ENCODE peak calls at places on chromosome 19, in nine cellular contexts. One of them, this sample, is unnamed.

GRCh38 chr19:1747285-1748114 is 5.8 kb upstream of the ONECUT3 start:
- DNase-seq in neural progenitor cell: peak; percentile 53
- DNase-seq in heart right ventricle: no peak
- DNase-seq in CD8-positive, alpha-beta T cell: peak; percentile 35
- DNase-seq in effector memory CD4-positive, alpha-beta T cell: no peak
- DNase-seq in breast epithelium: no peak
- DNase-seq in pancreas: peak; percentile 70
- DNase-seq in fibroblast of lung: peak; percentile 91
- DNase-seq in esophagus squamous epithelium: no peak
- DNase-seq in this sample: no peak

GRCh38 chr19:11453468-11454341 is 18.3 kb downstream of the PRKCSH start:
- DNase-seq in neural progenitor cell: peak; percentile 63
- DNase-seq in heart right ventricle: no peak
- DNase-seq in CD8-positive, alpha-beta T cell: no peak
- DNase-seq in effector memory CD4-positive, alpha-beta T cell: no peak
- DNase-seq in breast epithelium: no peak
- DNase-seq in pancreas: no peak
- DNase-seq in fibroblast of lung: no peak
- DNase-seq in esophagus squamous epithelium: no peak
- DNase-seq in this sample: no peak

GRCh38 chr19:41431426-41432386 is 4.5 kb upstream of the B3GNT8 start:
- DNase-seq in neural progenitor cell: no peak
- DNase-seq in heart right ventricle: peak; percentile 71
- DNase-seq in CD8-positive, alpha-beta T cell: no peak
- DNase-seq in effector memory CD4-positive, alpha-beta T cell: no peak
- DNase-seq in breast epithelium: no peak
- DNase-seq in pancreas: no peak
- DNase-seq in fibroblast of lung: no peak
- DNase-seq in esophagus squamous epithelium: no peak
- DNase-seq in this sample: no peak

GRCh38 chr19:44539236-44539819 is 9.9 kb upstream of the CEACAM20 start:
- DNase-seq in neural progenitor cell: no peak
- DNase-seq in heart right ventricle: no peak
- DNase-seq in CD8-positive, alpha-beta T cell: no peak
- DNase-seq in effector memory CD4-positive, alpha-beta T cell: no peak
- DNase-seq in breast epithelium: no peak
- DNase-seq in pancreas: no peak
- DNase-seq in fibroblast of lung: no peak
- DNase-seq in esophagus squamous epithelium: no peak
- DNase-seq in this sample: no peak

GRCh38 chr19:33047422-33047821 is 17.3 kb downstream of the RHPN2 start:
- DNase-seq in neural progenitor cell: no peak
- DNase-seq in heart right ventricle: no peak
- DNase-seq in CD8-positive, alpha-beta T cell: no peak
- DNase-seq in effector memory CD4-positive, alpha-beta T cell: no peak
- DNase-seq in breast epithelium: no peak
- DNase-seq in pancreas: peak; percentile 66
- DNase-seq in fibroblast of lung: peak; percentile 42
- DNase-seq in esophagus squamous epithelium: no peak
- DNase-seq in this sample: no peak

GRCh38 chr19:28468701-28469459 is 744.1 kb downstream of the UQCRFS1 start:
- DNase-seq in neural progenitor cell: peak; percentile 48
- DNase-seq in heart right ventricle: no peak
- DNase-seq in CD8-positive, alpha-beta T cell: peak; percentile 39
- DNase-seq in effector memory CD4-positive, alpha-beta T cell: no peak
- DNase-seq in breast epithelium: no peak
- DNase-seq in pancreas: peak; percentile 37
- DNase-seq in fibroblast of lung: peak; percentile 77
- DNase-seq in esophagus squamous epithelium: no peak
- DNase-seq in this sample: no peak

GRCh38 chr19:31337007-31337914 is 12.0 kb downstream of the TSHZ3 start:
- DNase-seq in neural progenitor cell: no peak
- DNase-seq in heart right ventricle: no peak
- DNase-seq in CD8-positive, alpha-beta T cell: no peak
- DNase-seq in effector memory CD4-positive, alpha-beta T cell: no peak
- DNase-seq in breast epithelium: no peak
- DNase-seq in pancreas: no peak
- DNase-seq in fibroblast of lung: no peak
- DNase-seq in esophagus squamous epithelium: no peak
- DNase-seq in this sample: no peak

GRCh38 chr19:56126983-56127780 is 6.1 kb upstream of the ZNF787 start:
- DNase-seq in neural progenitor cell: no peak
- DNase-seq in heart right ventricle: no peak
- DNase-seq in CD8-positive, alpha-beta T cell: no peak
- DNase-seq in effector memory CD4-positive, alpha-beta T cell: no peak
- DNase-seq in breast epithelium: no peak
- DNase-seq in pancreas: no peak
- DNase-seq in fibroblast of lung: no peak
- DNase-seq in esophagus squamous epithelium: no peak
- DNase-seq in this sample: no peak

GRCh38 chr19:18397242-18398202 is at the start of gene LRRC25:
- DNase-seq in neural progenitor cell: peak; percentile 91
- DNase-seq in heart right ventricle: peak; percentile 38
- DNase-seq in CD8-positive, alpha-beta T cell: no peak
- DNase-seq in effector memory CD4-positive, alpha-beta T cell: no peak
- DNase-seq in breast epithelium: no peak
- DNase-seq in pancreas: no peak
- DNase-seq in fibroblast of lung: no peak
- DNase-seq in esophagus squamous epithelium: no peak
- DNase-seq in this sample: no peak

GRCh38 chr19:53982611-53983010 is 8.8 kb upstream of the CACNG6 start:
- DNase-seq in neural progenitor cell: peak; percentile 44
- DNase-seq in heart right ventricle: peak; percentile 67
- DNase-seq in CD8-positive, alpha-beta T cell: peak; percentile 13
- DNase-seq in effector memory CD4-positive, alpha-beta T cell: no peak
- DNase-seq in breast epithelium: no peak
- DNase-seq in pancreas: peak; percentile 16
- DNase-seq in fibroblast of lung: peak; percentile 24
- DNase-seq in esophagus squamous epithelium: no peak
- DNase-seq in this sample: peak; percentile 13

GRCh38 chr19:41903161-41903953 is 20.4 kb downstream of the ARHGEF1 start:
- DNase-seq in neural progenitor cell: no peak
- DNase-seq in heart right ventricle: no peak
- DNase-seq in CD8-positive, alpha-beta T cell: no peak
- DNase-seq in effector memory CD4-positive, alpha-beta T cell: no peak
- DNase-seq in breast epithelium: no peak
- DNase-seq in pancreas: no peak
- DNase-seq in fibroblast of lung: no peak
- DNase-seq in esophagus squamous epithelium: no peak
- DNase-seq in this sample: no peak

GRCh38 chr19:53157601-53158000 is 1.3 kb downstream of the ZNF347 start:
- DNase-seq in neural progenitor cell: peak; percentile 61
- DNase-seq in heart right ventricle: no peak
- DNase-seq in CD8-positive, alpha-beta T cell: no peak
- DNase-seq in effector memory CD4-positive, alpha-beta T cell: no peak
- DNase-seq in breast epithelium: no peak
- DNase-seq in pancreas: peak; percentile 12
- DNase-seq in fibroblast of lung: peak; percentile 23
- DNase-seq in esophagus squamous epithelium: no peak
- DNase-seq in this sample: peak; percentile 19

GRCh38 chr19:14473073-14473790 is 1.9 kb downstream of the PTGER1 start:
- DNase-seq in neural progenitor cell: no peak
- DNase-seq in heart right ventricle: no peak
- DNase-seq in CD8-positive, alpha-beta T cell: no peak
- DNase-seq in effector memory CD4-positive, alpha-beta T cell: no peak
- DNase-seq in breast epithelium: no peak
- DNase-seq in pancreas: no peak
- DNase-seq in fibroblast of lung: no peak
- DNase-seq in esophagus squamous epithelium: no peak
- DNase-seq in this sample: no peak

GRCh38 chr19:13835791-13836723 is 40.8 kb downstream of the ZSWIM4 start:
- DNase-seq in neural progenitor cell: no peak
- DNase-seq in heart right ventricle: peak; percentile 55
- DNase-seq in CD8-positive, alpha-beta T cell: no peak
- DNase-seq in effector memory CD4-positive, alpha-beta T cell: no peak
- DNase-seq in breast epithelium: no peak
- DNase-seq in pancreas: no peak
- DNase-seq in fibroblast of lung: no peak
- DNase-seq in esophagus squamous epithelium: no peak
- DNase-seq in this sample: peak; percentile 60

GRCh38 chr19:49502866-49503581 is 6.8 kb downstream of the RPS11 start:
- DNase-seq in neural progenitor cell: peak; percentile 84
- DNase-seq in heart right ventricle: no peak
- DNase-seq in CD8-positive, alpha-beta T cell: peak; percentile 50
- DNase-seq in effector memory CD4-positive, alpha-beta T cell: no peak
- DNase-seq in breast epithelium: no peak
- DNase-seq in pancreas: peak; percentile 60
- DNase-seq in fibroblast of lung: peak; percentile 63
- DNase-seq in esophagus squamous epithelium: no peak
- DNase-seq in this sample: peak; percentile 47

GRCh38 chr19:48085904-48086864 is 24.4 kb downstream of the PLA2G4C start:
- DNase-seq in neural progenitor cell: no peak
- DNase-seq in heart right ventricle: no peak
- DNase-seq in CD8-positive, alpha-beta T cell: no peak
- DNase-seq in effector memory CD4-positive, alpha-beta T cell: no peak
- DNase-seq in breast epithelium: peak; percentile 27
- DNase-seq in pancreas: no peak
- DNase-seq in fibroblast of lung: no peak
- DNase-seq in esophagus squamous epithelium: no peak
- DNase-seq in this sample: no peak

GRCh38 chr19:41386442-41386841 is 10.1 kb downstream of the TMEM91 start:
- DNase-seq in neural progenitor cell: no peak
- DNase-seq in heart right ventricle: no peak
- DNase-seq in CD8-positive, alpha-beta T cell: no peak
- DNase-seq in effector memory CD4-positive, alpha-beta T cell: no peak
- DNase-seq in breast epithelium: no peak
- DNase-seq in pancreas: no peak
- DNase-seq in fibroblast of lung: no peak
- DNase-seq in esophagus squamous epithelium: no peak
- DNase-seq in this sample: no peak

GRCh38 chr19:48348737-48349136 is 15.0 kb downstream of the TMEM143 start:
- DNase-seq in neural progenitor cell: no peak
- DNase-seq in heart right ventricle: no peak
- DNase-seq in CD8-positive, alpha-beta T cell: no peak
- DNase-seq in effector memory CD4-positive, alpha-beta T cell: no peak
- DNase-seq in breast epithelium: no peak
- DNase-seq in pancreas: no peak
- DNase-seq in fibroblast of lung: no peak
- DNase-seq in esophagus squamous epithelium: no peak
- DNase-seq in this sample: no peak

GRCh38 chr19:57563547-57563946 is 3.9 kb upstream of the ZNF550 start:
- DNase-seq in neural progenitor cell: no peak
- DNase-seq in heart right ventricle: no peak
- DNase-seq in CD8-positive, alpha-beta T cell: no peak
- DNase-seq in effector memory CD4-positive, alpha-beta T cell: no peak
- DNase-seq in breast epithelium: no peak
- DNase-seq in pancreas: no peak
- DNase-seq in fibroblast of lung: no peak
- DNase-seq in esophagus squamous epithelium: no peak
- DNase-seq in this sample: no peak
- H3K9me3 ChIP-seq in neural progenitor cell: peaks cover 37% of the 10 kb centered on the region
- H3K9me3 ChIP-seq in heart right ventricle: peaks cover 63% of the 10 kb centered on the region
- H3K9me3 ChIP-seq in CD8-positive, alpha-beta T cell: peaks cover 15% of the 10 kb centered on the region
- H3K9me3 ChIP-seq in effector memory CD4-positive, alpha-beta T cell: peaks cover 19% of the 10 kb centered on the region
- H3K9me3 ChIP-seq in breast epithelium: peaks cover 54% of the 10 kb centered on the region
- H3K9me3 ChIP-seq in pancreas: peaks cover 3% of the 10 kb centered on the region
- H3K9me3 ChIP-seq in fibroblast of lung: no peaks in the 10 kb centered on the region
- H3K9me3 ChIP-seq in esophagus squamous epithelium: peaks cover 77% of the 10 kb centered on the region
- H3K9me3 ChIP-seq in this sample: peaks cover 5% of the 10 kb centered on the region

GRCh38 chr19:45636902-45637301 is 2.3 kb downstream of the EML2 start:
- DNase-seq in neural progenitor cell: no peak
- DNase-seq in heart right ventricle: no peak
- DNase-seq in CD8-positive, alpha-beta T cell: no peak
- DNase-seq in effector memory CD4-positive, alpha-beta T cell: no peak
- DNase-seq in breast epithelium: no peak
- DNase-seq in pancreas: no peak
- DNase-seq in fibroblast of lung: no peak
- DNase-seq in esophagus squamous epithelium: no peak
- DNase-seq in this sample: no peak

GRCh38 chr19:45640849-45641273 is 1.7 kb upstream of the EML2 start:
- DNase-seq in neural progenitor cell: peak; percentile 58
- DNase-seq in heart right ventricle: peak; percentile 23
- DNase-seq in CD8-positive, alpha-beta T cell: peak; percentile 23
- DNase-seq in effector memory CD4-positive, alpha-beta T cell: peak; percentile 19
- DNase-seq in breast epithelium: no peak
- DNase-seq in pancreas: no peak
- DNase-seq in fibroblast of lung: no peak
- DNase-seq in esophagus squamous epithelium: no peak
- DNase-seq in this sample: no peak

GRCh38 chr19:45636275-45636674 is 2.9 kb downstream of the EML2 start:
- DNase-seq in neural progenitor cell: no peak
- DNase-seq in heart right ventricle: no peak
- DNase-seq in CD8-positive, alpha-beta T cell: no peak
- DNase-seq in effector memory CD4-positive, alpha-beta T cell: no peak
- DNase-seq in breast epithelium: no peak
- DNase-seq in pancreas: no peak
- DNase-seq in fibroblast of lung: no peak
- DNase-seq in esophagus squamous epithelium: no peak
- DNase-seq in this sample: no peak

GRCh38 chr19:45638930-45639729 is at the start of gene EML2:
- DNase-seq in neural progenitor cell: peak; percentile 94
- DNase-seq in heart right ventricle: peak; percentile 55
- DNase-seq in CD8-positive, alpha-beta T cell: peak; percentile 58
- DNase-seq in effector memory CD4-positive, alpha-beta T cell: peak; percentile 38
- DNase-seq in breast epithelium: peak; percentile 57
- DNase-seq in pancreas: peak; percentile 51
- DNase-seq in fibroblast of lung: peak; percentile 39
- DNase-seq in esophagus squamous epithelium: no peak
- DNase-seq in this sample: peak; percentile 60

GRCh38 chr19:45637890-45638667 is 1.1 kb downstream of the EML2 start:
- DNase-seq in neural progenitor cell: no peak
- DNase-seq in heart right ventricle: no peak
- DNase-seq in CD8-positive, alpha-beta T cell: no peak
- DNase-seq in effector memory CD4-positive, alpha-beta T cell: no peak
- DNase-seq in breast epithelium: no peak
- DNase-seq in pancreas: no peak
- DNase-seq in fibroblast of lung: peak; percentile 65
- DNase-seq in esophagus squamous epithelium: no peak
- DNase-seq in this sample: peak; percentile 23
- H3K27ac ChIP-seq in neural progenitor cell: no peak overlapping the region
- H3K27ac ChIP-seq in heart right ventricle: no peak overlapping the region
- H3K27ac ChIP-seq in CD8-positive, alpha-beta T cell: no peak overlapping the region
- H3K27ac ChIP-seq in effector memory CD4-positive, alpha-beta T cell: no peak overlapping the region
- H3K27ac ChIP-seq in breast epithelium: peak overlapping the region; percentile 60
- H3K27ac ChIP-seq in pancreas: no peak overlapping the region
- H3K27ac ChIP-seq in fibroblast of lung: peak overlapping the region; percentile 26
- H3K27ac ChIP-seq in esophagus squamous epithelium: peak overlapping the region; percentile 62
- H3K27ac ChIP-seq in this sample: no peak overlapping the region

DNA sequence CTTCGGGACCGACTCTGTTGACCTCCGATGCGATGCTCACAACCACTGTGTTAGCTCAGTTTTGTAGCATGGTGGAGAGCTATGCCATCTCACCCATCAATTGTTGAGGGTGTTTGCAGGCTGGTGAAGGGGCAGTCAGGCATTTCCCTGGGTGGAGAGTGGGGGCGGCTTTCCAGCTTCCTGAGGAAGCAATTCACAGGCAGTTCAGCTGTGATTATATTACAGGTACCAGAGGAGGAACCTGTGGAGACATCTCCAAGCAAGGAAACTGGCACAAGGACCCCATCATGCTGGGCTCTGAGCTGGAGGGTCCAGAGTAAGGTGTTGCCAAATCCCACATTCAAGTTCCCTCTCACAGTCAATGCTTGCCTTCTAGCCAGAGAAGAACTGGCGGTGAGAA is 166.0 kb upstream of the ZNF536 start:
- DNase-seq in neural progenitor cell: no peak
- DNase-seq in heart right ventricle: no peak
- DNase-seq in CD8-positive, alpha-beta T cell: no peak
- DNase-seq in effector memory CD4-positive, alpha-beta T cell: no peak
- DNase-seq in breast epithelium: no peak
- DNase-seq in pancreas: no peak
- DNase-seq in fibroblast of lung: no peak
- DNase-seq in esophagus squamous epithelium: no peak
- DNase-seq in this sample: no peak
- H3K9me3 ChIP-seq in neural progenitor cell: no peaks in the 10 kb centered on the region
- H3K9me3 ChIP-seq in heart right ventricle: peaks cover 16% of the 10 kb centered on the region
- H3K9me3 ChIP-seq in CD8-positive, alpha-beta T cell: no peaks in the 10 kb centered on the region
- H3K9me3 ChIP-seq in effector memory CD4-positive, alpha-beta T cell: no peaks in the 10 kb centered on the region
- H3K9me3 ChIP-seq in breast epithelium: no peaks in the 10 kb centered on the region
- H3K9me3 ChIP-seq in pancreas: no peaks in the 10 kb centered on the region
- H3K9me3 ChIP-seq in fibroblast of lung: no peaks in the 10 kb centered on the region
- H3K9me3 ChIP-seq in esophagus squamous epithelium: peaks cover 12% of the 10 kb centered on the region
- H3K9me3 ChIP-seq in this sample: no peaks in the 10 kb centered on the region

GRCh38 chr19:38676023-38676877 is 28.8 kb downstream of the ACTN4 start:
- DNase-seq in neural progenitor cell: no peak
- DNase-seq in heart right ventricle: no peak
- DNase-seq in CD8-positive, alpha-beta T cell: no peak
- DNase-seq in effector memory CD4-positive, alpha-beta T cell: no peak
- DNase-seq in breast epithelium: no peak
- DNase-seq in pancreas: no peak
- DNase-seq in fibroblast of lung: peak; percentile 87
- DNase-seq in esophagus squamous epithelium: no peak
- DNase-seq in this sample: no peak
- H3K27ac ChIP-seq in neural progenitor cell: no peak overlapping the region
- H3K27ac ChIP-seq in heart right ventricle: peak overlapping the region; percentile 73
- H3K27ac ChIP-seq in CD8-positive, alpha-beta T cell: no peak overlapping the region
- H3K27ac ChIP-seq in effector memory CD4-positive, alpha-beta T cell: no peak overlapping the region
- H3K27ac ChIP-seq in breast epithelium: peak overlapping the region; percentile 94
- H3K27ac ChIP-seq in pancreas: peak overlapping the region; percentile 99
- H3K27ac ChIP-seq in fibroblast of lung: peak overlapping the region; percentile 38
- H3K27ac ChIP-seq in esophagus squamous epithelium: peak overlapping the region; percentile 89
- H3K27ac ChIP-seq in this sample: peak overlapping the region; percentile 60